ENCODE peak calls at places on chromosome 10, in six cellular contexts. W, M, G, Z, U and D are unnamed samples.

GRCh38 chr10:119517235-119518141 is 25.0 kb downstream of the RGS10 start:
- DNase-seq in W (no peak), Z (peak), M (peak), G (peak), U (peak), D (peak)

GRCh38 chr10:7797582-7797981 is 9.6 kb downstream of the ATP5F1C start:
- DNase-seq in W (no peak), U (peak), M (no peak), Z (peak), G (peak), D (no peak)

GRCh38 chr10:3898821-3899220 is 113.8 kb upstream of the KLF6 start:
- DNase-seq in U (no peak), W (no peak), G (no peak), M (no peak), Z (peak), D (no peak)

GRCh38 chr10:132774905-132775863 is 10.8 kb downstream of the NKX6-2 start:
- DNase-seq in M (no peak), Z (peak), U (no peak), G (no peak), W (peak), D (peak)

GRCh38 chr10:110903280-110904278 is 15.4 kb downstream of the BBIP1 start:
- DNase-seq in W (no peak), M (no peak), U (no peak), Z (no peak), G (no peak), D (no peak)

GRCh38 chr10:93600861-93601773 is at the start of gene RBP4:
- DNase-seq in U (peak), G (peak), M (no peak), Z (peak), W (no peak), D (no peak)

GRCh38 chr10:73964743-73965142 is 33.2 kb upstream of the VCL start:
- DNase-seq in W (no peak), U (no peak), G (no peak), Z (no peak), M (no peak), D (no peak)

GRCh38 chr10:3091346-3091787 is 24.0 kb downstream of the PFKP start:
- DNase-seq in G (peak), W (no peak), M (no peak), U (peak), Z (peak), D (no peak)

GRCh38 chr10:113317476-113317875 is 235.4 kb upstream of the HABP2 start:
- DNase-seq in W (no peak), U (no peak), G (no peak), M (no peak), Z (no peak), D (no peak)

GRCh38 chr10:113216068-113216467 is 266.0 kb downstream of the TCF7L2 start:
- DNase-seq in W (no peak), Z (no peak), G (peak), U (no peak), M (no peak), D (no peak)

GRCh38 chr10:7635431-7636125 is 31.2 kb downstream of the ITIH5 start:
- DNase-seq in U (no peak), Z (no peak), M (no peak), G (no peak), W (no peak), D (no peak)

GRCh38 chr10:49398000-49398861 is 2.3 kb upstream of the DRGX start:
- DNase-seq in M (peak), G (peak), W (no peak), U (peak), Z (peak), D (peak)

GRCh38 chr10:810351-810846 is 120.9 kb upstream of the DIP2C start:
- DNase-seq in M (no peak), U (no peak), Z (no peak), W (no peak), G (peak), D (no peak)